ENCODE peak calls at places on chromosomes 6 and 20, in seven cellular contexts. B is T-helper 2 cell; E is stimulated activated CD4-positive, alpha-beta T cell treated with anti-CD3 and anti-CD28 coated beads, Interleukin-2, amount 100 ng/mL, for 24 hours; R is mesothelial cell of epicardium; J is H9; Y is activated naive CD4-positive, alpha-beta T cell; X is dermis microvascular lymphatic vessel endothelial cell. I is an unnamed sample.
A peak's percentile ranks its signal among the peaks of the same experiment; 100 is the strongest.

GRCh38 chr6:135753196-135753595 is 98.3 kb upstream of the PDE7B start:
- DNase-seq in B (no peak), E (no peak), R (no peak), X (peak; percentile 0), Y (no peak), J (no peak), I (no peak)

GRCh38 chr20:1122388-1123315 is 4.2 kb downstream of the PSMF1 start:
- DNase-seq in X (peak; percentile 70), J (no peak), B (peak; percentile 24), Y (no peak), E (no peak), R (no peak), I (peak; percentile 39)

GRCh38 chr6:112408522-112408921 is 61.4 kb downstream of the RFPL4B start:
- DNase-seq in E (no peak), R (no peak), J (no peak), B (no peak), X (no peak), Y (no peak), I (no peak)

GRCh38 chr20:25136643-25137559 is 55.0 kb upstream of the VSX1 start:
- DNase-seq in R (no peak), E (no peak), B (no peak), J (no peak), Y (no peak), X (peak; percentile 17), I (peak; percentile 38)

GRCh38 chr20:63976980-63977391 is 2.5 kb downstream of the SAMD10 start:
- DNase-seq in J (no peak), X (no peak), B (no peak), E (no peak), Y (no peak), R (no peak), I (no peak)

GRCh38 chr6:160249687-160250086 is 8.9 kb downstream of the SLC22A2 start:
- DNase-seq in E (no peak), X (no peak), Y (no peak), R (no peak), J (no peak), B (no peak), I (peak; percentile 33)

GRCh38 chr20:43945391-43946205 is 30.9 kb downstream of the TOX2 start:
- DNase-seq in B (no peak), R (no peak), E (no peak), J (no peak), X (no peak), Y (no peak), I (no peak)

GRCh38 chr20:11389188-11389587 is 528.5 kb upstream of the BTBD3 start:
- DNase-seq in X (no peak), R (no peak), J (no peak), Y (no peak), B (no peak), E (no peak), I (no peak)

GRCh38 chr6:137821486-137821885 is 45.6 kb upstream of the TNFAIP3 start:
- DNase-seq in B (no peak), R (no peak), J (no peak), X (no peak), E (no peak), Y (no peak), I (no peak)

GRCh38 chr20:52219441-52219840 is 27.9 kb upstream of the ZFP64 start:
- DNase-seq in R (no peak), B (no peak), X (peak; percentile 39), Y (no peak), E (no peak), J (peak; percentile 36), I (no peak)

GRCh38 chr6:122364084-122364483 is 35.4 kb upstream of the HSF2 start:
- DNase-seq in X (no peak), J (no peak), B (no peak), E (no peak), Y (no peak), R (no peak), I (no peak)

GRCh38 chr6:92024071-92024470 is 1395.3 kb downstream of the EPHA7 start:
- DNase-seq in X (no peak), B (no peak), Y (no peak), E (no peak), J (no peak), R (no peak), I (no peak)

GRCh38 chr20:41572010-41572572 is 46.1 kb downstream of the CHD6 start:
- DNase-seq in E (no peak), J (no peak), R (no peak), Y (no peak), B (no peak), X (peak; percentile 27), I (no peak)

GRCh38 chr6:150004101-150004782 is 21.1 kb downstream of the RAET1L start:
- DNase-seq in B (peak; percentile 65), X (no peak), J (no peak), Y (no peak), R (no peak), E (no peak), I (no peak)

GRCh38 chr6:42419490-42420280 is 32.0 kb downstream of the TRERF1 start:
- DNase-seq in X (no peak), Y (no peak), R (no peak), B (no peak), J (no peak), E (no peak), I (no peak)

GRCh38 chr20:35604444-35604750 is 11.2 kb upstream of the SPAG4 start:
- DNase-seq in R (no peak), J (peak; percentile 83), Y (no peak), B (no peak), X (peak; percentile 39), E (no peak), I (peak; percentile 65)

GRCh38 chr6:115545410-115545986 is 515.2 kb downstream of the FRK start:
- DNase-seq in Y (no peak), E (no peak), X (no peak), R (peak; percentile 17), J (peak; percentile 88), B (no peak), I (no peak)

GRCh38 chr20:8718214-8718613 is 350.7 kb upstream of the PLCB4 start:
- DNase-seq in R (no peak), E (no peak), X (no peak), J (no peak), Y (no peak), B (no peak), I (no peak)

GRCh38 chr6:67877288-67877687 is 757.8 kb upstream of the ADGRB3 start:
- DNase-seq in X (no peak), Y (no peak), J (no peak), R (no peak), B (no peak), E (no peak), I (no peak)

GRCh38 chr6:157150076-157150475 is 173.2 kb downstream of the TMEM242 start:
- DNase-seq in X (no peak), E (no peak), B (no peak), Y (no peak), J (no peak), R (no peak), I (no peak)

GRCh38 chr6:1611572-1612385 is 2.1 kb downstream of the FOXC1 start:
- DNase-seq in B (no peak), J (peak; percentile 70), R (no peak), E (no peak), X (peak; percentile 56), Y (no peak), I (no peak)

GRCh38 chr20:62717933-62718332 is 9.3 kb downstream of the NTSR1 start:
- DNase-seq in E (no peak), B (no peak), J (no peak), Y (no peak), R (no peak), X (no peak), I (no peak)

GRCh38 chr6:163457637-163458561 is 43.4 kb downstream of the QKI start:
- DNase-seq in B (peak; percentile 48), R (no peak), E (no peak), X (peak; percentile 67), Y (no peak), J (no peak), I (peak; percentile 11)

GRCh38 chr6:137025786-137026730 is 18.7 kb downstream of the IL20RA start:
- DNase-seq in J (no peak), X (peak; percentile 87), E (no peak), Y (no peak), B (peak; percentile 66), R (no peak), I (no peak)

GRCh38 chr6:14721103-14721758 is 524.6 kb upstream of the JARID2 start:
- DNase-seq in J (no peak), Y (no peak), B (no peak), R (no peak), E (no peak), X (peak; percentile 58), I (no peak)

I was measured in transverse colon.